ENCODE peak calls at places on chromosome 6, in seven cellular contexts. One of them, this sample, is unnamed.

GRCh38 chr6:89082439-89082838 is 1.9 kb downstream of the PNRC1 start:
- DNase-seq in psoas muscle: no peak
- DNase-seq in cardiac fibroblast: peak; percentile 60
- DNase-seq in uterus: no peak
- DNase-seq in cardiac muscle cell: no peak
- DNase-seq in neural progenitor cell: no peak
- DNase-seq in endodermal cell: no peak
- DNase-seq in this sample: no peak

GRCh38 chr6:22929228-22929627 is 359.9 kb downstream of the HDGFL1 start:
- DNase-seq in psoas muscle: no peak
- DNase-seq in cardiac fibroblast: peak; percentile 48
- DNase-seq in uterus: no peak
- DNase-seq in cardiac muscle cell: no peak
- DNase-seq in neural progenitor cell: no peak
- DNase-seq in endodermal cell: no peak
- DNase-seq in this sample: no peak

GRCh38 chr6:31791324-31792089 is 4.0 kb downstream of the VARS1 start:
- DNase-seq in psoas muscle: no peak
- DNase-seq in cardiac fibroblast: peak; percentile 63
- DNase-seq in uterus: peak; percentile 64
- DNase-seq in cardiac muscle cell: peak; percentile 78
- DNase-seq in neural progenitor cell: peak; percentile 82
- DNase-seq in endodermal cell: peak; percentile 91
- DNase-seq in this sample: no peak

GRCh38 chr6:25107218-25107617 is 171.5 kb upstream of the RIPOR2 start:
- DNase-seq in psoas muscle: no peak
- DNase-seq in cardiac fibroblast: no peak
- DNase-seq in uterus: no peak
- DNase-seq in cardiac muscle cell: no peak
- DNase-seq in neural progenitor cell: no peak
- DNase-seq in endodermal cell: no peak
- DNase-seq in this sample: no peak

GRCh38 chr6:5499644-5500306 is 238.5 kb downstream of the FARS2 start:
- DNase-seq in psoas muscle: no peak
- DNase-seq in cardiac fibroblast: peak; percentile 18
- DNase-seq in uterus: no peak
- DNase-seq in cardiac muscle cell: no peak
- DNase-seq in neural progenitor cell: no peak
- DNase-seq in endodermal cell: no peak
- DNase-seq in this sample: no peak

GRCh38 chr6:37479266-37479854 is 20.3 kb downstream of the CCDC167 start:
- DNase-seq in psoas muscle: no peak
- DNase-seq in cardiac fibroblast: no peak
- DNase-seq in uterus: no peak
- DNase-seq in cardiac muscle cell: no peak
- DNase-seq in neural progenitor cell: no peak
- DNase-seq in endodermal cell: peak; percentile 34
- DNase-seq in this sample: no peak

GRCh38 chr6:130252527-130253237 is 29.9 kb upstream of the SAMD3 start:
- DNase-seq in psoas muscle: no peak
- DNase-seq in cardiac fibroblast: no peak
- DNase-seq in uterus: no peak
- DNase-seq in cardiac muscle cell: no peak
- DNase-seq in neural progenitor cell: peak; percentile 70
- DNase-seq in endodermal cell: no peak
- DNase-seq in this sample: no peak

GRCh38 chr6:111379831-111380230 is 103.2 kb downstream of the REV3L start:
- DNase-seq in psoas muscle: no peak
- DNase-seq in cardiac fibroblast: no peak
- DNase-seq in uterus: no peak
- DNase-seq in cardiac muscle cell: no peak
- DNase-seq in neural progenitor cell: no peak
- DNase-seq in endodermal cell: no peak
- DNase-seq in this sample: no peak

GRCh38 chr6:91659881-91660280 is 1073.0 kb upstream of the MAP3K7 start:
- DNase-seq in psoas muscle: no peak
- DNase-seq in cardiac fibroblast: no peak
- DNase-seq in uterus: no peak
- DNase-seq in cardiac muscle cell: no peak
- DNase-seq in neural progenitor cell: no peak
- DNase-seq in endodermal cell: no peak
- DNase-seq in this sample: no peak

GRCh38 chr6:120871416-120872261 is 462.6 kb downstream of the TBC1D32 start:
- DNase-seq in psoas muscle: no peak
- DNase-seq in cardiac fibroblast: no peak
- DNase-seq in uterus: no peak
- DNase-seq in cardiac muscle cell: no peak
- DNase-seq in neural progenitor cell: no peak
- DNase-seq in endodermal cell: peak; percentile 44
- DNase-seq in this sample: no peak

GRCh38 chr6:151067684-151068596 is 171.8 kb upstream of the AKAP12 start:
- DNase-seq in psoas muscle: no peak
- DNase-seq in cardiac fibroblast: peak; percentile 94
- DNase-seq in uterus: peak; percentile 58
- DNase-seq in cardiac muscle cell: no peak
- DNase-seq in neural progenitor cell: no peak
- DNase-seq in endodermal cell: no peak
- DNase-seq in this sample: peak; percentile 68

GRCh38 chr6:15980801-15981200 is 148.1 kb upstream of the MYLIP start:
- DNase-seq in psoas muscle: no peak
- DNase-seq in cardiac fibroblast: no peak
- DNase-seq in uterus: no peak
- DNase-seq in cardiac muscle cell: no peak
- DNase-seq in neural progenitor cell: no peak
- DNase-seq in endodermal cell: no peak
- DNase-seq in this sample: no peak

GRCh38 chr6:161919711-161920110 is 645.9 kb upstream of the AGPAT4 start:
- DNase-seq in psoas muscle: no peak
- DNase-seq in cardiac fibroblast: no peak
- DNase-seq in uterus: no peak
- DNase-seq in cardiac muscle cell: peak; percentile 35
- DNase-seq in neural progenitor cell: no peak
- DNase-seq in endodermal cell: no peak
- DNase-seq in this sample: no peak

GRCh38 chr6:108946695-108947094 is 98.5 kb downstream of the ARMC2 start:
- DNase-seq in psoas muscle: no peak
- DNase-seq in cardiac fibroblast: peak; percentile 54
- DNase-seq in uterus: peak; percentile 38
- DNase-seq in cardiac muscle cell: no peak
- DNase-seq in neural progenitor cell: no peak
- DNase-seq in endodermal cell: no peak
- DNase-seq in this sample: no peak
- H3K4me3 ChIP-seq in psoas muscle: peak overlapping the region; percentile 52
- H3K4me3 ChIP-seq in cardiac fibroblast: no peak overlapping the region
- H3K4me3 ChIP-seq in uterus: no peak overlapping the region
- H3K4me3 ChIP-seq in cardiac muscle cell: no peak overlapping the region
- H3K4me3 ChIP-seq in neural progenitor cell: no peak overlapping the region
- H3K4me3 ChIP-seq in endodermal cell: no peak overlapping the region
- H3K4me3 ChIP-seq in this sample: no peak overlapping the region

DNA sequence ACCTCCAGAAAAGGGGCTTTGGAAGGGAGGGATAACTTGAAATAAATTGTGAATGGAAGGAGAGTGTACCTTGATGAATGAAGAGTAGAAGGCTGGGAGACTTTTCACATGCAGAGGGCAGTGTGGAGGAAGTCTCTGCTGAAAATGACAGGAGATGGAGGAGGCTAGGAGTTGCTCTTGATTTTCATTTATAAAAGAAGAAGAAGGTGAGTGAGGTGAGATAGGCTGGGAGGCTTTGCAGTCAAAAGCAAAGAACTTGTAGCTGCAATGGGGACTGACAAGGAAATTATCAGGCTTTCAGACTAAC is 1.4 kb downstream of the HCRTR2 start:
- DNase-seq in psoas muscle: no peak
- DNase-seq in cardiac fibroblast: no peak
- DNase-seq in uterus: no peak
- DNase-seq in cardiac muscle cell: no peak
- DNase-seq in neural progenitor cell: no peak
- DNase-seq in endodermal cell: no peak
- DNase-seq in this sample: no peak
- TF ChIP-seq CTCF in psoas muscle: no peak
- TF ChIP-seq CTCF in cardiac fibroblast: no peak
- TF ChIP-seq CTCF in uterus: no peak
- TF ChIP-seq CTCF in cardiac muscle cell: no peak
- TF ChIP-seq CTCF in neural progenitor cell: peak; percentile 25
- TF ChIP-seq CTCF in endodermal cell: peak; percentile 58
- TF ChIP-seq CTCF in this sample: no peak

DNA sequence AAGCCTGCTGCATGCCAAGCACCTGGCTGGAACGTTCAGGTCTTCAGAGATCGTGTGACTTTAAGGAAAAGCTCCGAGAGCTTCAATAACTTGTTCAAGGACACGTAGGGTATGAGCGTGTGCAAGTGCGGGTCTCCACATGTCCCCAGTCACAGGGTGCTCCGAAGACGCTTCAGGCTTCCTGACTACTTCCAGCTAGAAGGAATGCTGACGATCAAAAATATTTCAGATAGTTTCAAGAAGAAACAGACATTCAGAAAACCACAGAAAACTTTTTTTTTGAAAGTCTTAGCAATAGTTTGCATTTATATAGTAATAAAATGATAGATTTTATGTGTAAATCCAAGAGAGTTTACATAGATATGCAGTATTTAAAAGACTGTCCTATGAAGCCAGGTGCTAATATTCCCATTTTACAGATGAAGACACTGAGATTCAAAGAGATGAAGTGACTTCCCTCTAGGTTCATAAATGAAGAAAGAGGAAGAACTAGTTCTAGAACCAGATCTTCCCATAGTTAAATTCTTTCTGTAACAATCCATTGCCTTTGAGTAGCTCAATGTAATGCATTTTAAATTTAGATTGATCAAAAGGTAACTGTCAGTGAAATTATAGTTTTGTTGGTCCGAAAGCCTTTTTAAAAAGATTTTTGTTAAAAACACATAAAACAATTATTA is 247.6 kb downstream of the MYLK4 start:
- DNase-seq in psoas muscle: no peak
- DNase-seq in cardiac fibroblast: no peak
- DNase-seq in uterus: no peak
- DNase-seq in cardiac muscle cell: no peak
- DNase-seq in neural progenitor cell: no peak
- DNase-seq in endodermal cell: no peak
- DNase-seq in this sample: no peak
- H3K4me3 ChIP-seq in psoas muscle: no peak overlapping the region
- H3K4me3 ChIP-seq in cardiac fibroblast: no peak overlapping the region
- H3K4me3 ChIP-seq in uterus: no peak overlapping the region
- H3K4me3 ChIP-seq in cardiac muscle cell: no peak overlapping the region
- H3K4me3 ChIP-seq in neural progenitor cell: no peak overlapping the region
- H3K4me3 ChIP-seq in endodermal cell: no peak overlapping the region
- H3K4me3 ChIP-seq in this sample: no peak overlapping the region

DNA sequence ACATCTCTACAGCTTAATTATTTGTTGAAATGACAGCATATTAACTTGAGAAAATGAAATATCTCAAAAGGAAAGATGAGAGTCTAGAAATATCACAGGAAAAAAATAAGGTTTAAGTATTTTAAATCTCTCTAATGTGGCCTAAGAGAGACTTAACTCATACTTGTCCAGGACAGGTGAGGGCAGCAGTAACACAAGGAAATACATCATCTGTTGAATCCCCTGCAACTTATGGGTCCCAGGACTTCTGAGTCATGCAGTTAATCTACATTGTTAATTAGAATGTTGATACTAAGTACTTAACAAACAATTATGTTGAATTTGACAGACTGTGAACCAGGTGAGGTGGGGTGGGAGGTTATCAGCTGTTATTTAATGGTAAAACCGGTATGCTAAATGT is 87.8 kb downstream of the CEP57L1 start:
- DNase-seq in psoas muscle: no peak
- DNase-seq in cardiac fibroblast: no peak
- DNase-seq in uterus: no peak
- DNase-seq in cardiac muscle cell: no peak
- DNase-seq in neural progenitor cell: no peak
- DNase-seq in endodermal cell: no peak
- DNase-seq in this sample: no peak
- TF ChIP-seq CTCF in psoas muscle: no peak
- TF ChIP-seq CTCF in cardiac fibroblast: no peak
- TF ChIP-seq CTCF in uterus: no peak
- TF ChIP-seq CTCF in cardiac muscle cell: no peak
- TF ChIP-seq CTCF in neural progenitor cell: no peak
- TF ChIP-seq CTCF in endodermal cell: peak; percentile 30
- TF ChIP-seq CTCF in this sample: no peak

GRCh38 chr6:35600659-35601125 is 88.0 kb upstream of the TULP1 start:
- DNase-seq in psoas muscle: no peak
- DNase-seq in cardiac fibroblast: peak; percentile 51
- DNase-seq in uterus: no peak
- DNase-seq in cardiac muscle cell: no peak
- DNase-seq in neural progenitor cell: no peak
- DNase-seq in endodermal cell: no peak
- DNase-seq in this sample: no peak

GRCh38 chr6:35603326-35604202 is 85.2 kb downstream of the FKBP5 start:
- DNase-seq in psoas muscle: no peak
- DNase-seq in cardiac fibroblast: peak; percentile 44
- DNase-seq in uterus: no peak
- DNase-seq in cardiac muscle cell: no peak
- DNase-seq in neural progenitor cell: no peak
- DNase-seq in endodermal cell: no peak
- DNase-seq in this sample: peak; percentile 66

GRCh38 chr6:35601331-35602132 is 87.2 kb downstream of the FKBP5 start:
- DNase-seq in psoas muscle: peak; percentile 73
- DNase-seq in cardiac fibroblast: peak; percentile 93
- DNase-seq in uterus: peak; percentile 64
- DNase-seq in cardiac muscle cell: peak; percentile 87
- DNase-seq in neural progenitor cell: peak; percentile 8
- DNase-seq in endodermal cell: peak; percentile 86
- DNase-seq in this sample: peak; percentile 94

GRCh38 chr6:35599761-35600658 is 87.3 kb upstream of the TULP1 start:
- DNase-seq in psoas muscle: no peak
- DNase-seq in cardiac fibroblast: no peak
- DNase-seq in uterus: no peak
- DNase-seq in cardiac muscle cell: no peak
- DNase-seq in neural progenitor cell: no peak
- DNase-seq in endodermal cell: no peak
- DNase-seq in this sample: no peak

GRCh38 chr6:35602133-35602946 is 86.4 kb downstream of the FKBP5 start:
- DNase-seq in psoas muscle: no peak
- DNase-seq in cardiac fibroblast: peak; percentile 81
- DNase-seq in uterus: no peak
- DNase-seq in cardiac muscle cell: peak; percentile 64
- DNase-seq in neural progenitor cell: no peak
- DNase-seq in endodermal cell: no peak
- DNase-seq in this sample: peak; percentile 64
- H3K4me3 ChIP-seq in psoas muscle: peak overlapping the region; percentile 53
- H3K4me3 ChIP-seq in cardiac fibroblast: no peak overlapping the region
- H3K4me3 ChIP-seq in uterus: no peak overlapping the region
- H3K4me3 ChIP-seq in cardiac muscle cell: peak overlapping the region; percentile 5
- H3K4me3 ChIP-seq in neural progenitor cell: no peak overlapping the region
- H3K4me3 ChIP-seq in endodermal cell: no peak overlapping the region
- H3K4me3 ChIP-seq in this sample: peak overlapping the region; percentile 9

GRCh38 chr6:81075974-81076373 is 676.5 kb downstream of the TENT5A start:
- DNase-seq in psoas muscle: no peak
- DNase-seq in cardiac fibroblast: peak; percentile 11
- DNase-seq in uterus: no peak
- DNase-seq in cardiac muscle cell: peak; percentile 51
- DNase-seq in neural progenitor cell: peak; percentile 77
- DNase-seq in endodermal cell: peak; percentile 73
- DNase-seq in this sample: no peak
- TF ChIP-seq CTCF in psoas muscle: peak; percentile 16
- TF ChIP-seq CTCF in cardiac fibroblast: peak; percentile 70
- TF ChIP-seq CTCF in uterus: no peak
- TF ChIP-seq CTCF in cardiac muscle cell: peak; percentile 58
- TF ChIP-seq CTCF in neural progenitor cell: peak; percentile 81
- TF ChIP-seq CTCF in endodermal cell: peak; percentile 86
- TF ChIP-seq CTCF in this sample: peak; percentile 70

This sample was measured in retinal pigment epithelial cell.